ENCODE peak calls at places on chromosome 10, in five cellular contexts. One of them, this sample, is unnamed.
A peak's percentile ranks its signal among the peaks of the same experiment; 100 is the strongest.

GRCh38 chr10:86706977-86707376 is 38.7 kb downstream of the LDB3 start:
- DNase-seq in activated T-cell treated with anti-CD3 and anti-CD28 coated beads, Interleukin-2, amount 50 U/mL, for 72 hours: no peak
- DNase-seq in bronchial epithelial cell: no peak
- DNase-seq in T-cell: no peak
- DNase-seq in BJ: no peak
- DNase-seq in this sample: no peak

GRCh38 chr10:43622022-43622421 is 15.8 kb downstream of the ZNF485 start:
- DNase-seq in T-cell: no peak
- DNase-seq in bronchial epithelial cell: no peak
- DNase-seq in BJ: no peak
- DNase-seq in activated T-cell treated with anti-CD3 and anti-CD28 coated beads, Interleukin-2, amount 50 U/mL, for 72 hours: no peak
- DNase-seq in this sample: no peak

GRCh38 chr10:57094083-57094482 is 733.0 kb upstream of the ZWINT start:
- DNase-seq in T-cell: no peak
- DNase-seq in activated T-cell treated with anti-CD3 and anti-CD28 coated beads, Interleukin-2, amount 50 U/mL, for 72 hours: no peak
- DNase-seq in bronchial epithelial cell: no peak
- DNase-seq in BJ: no peak
- DNase-seq in this sample: no peak

GRCh38 chr10:16995867-16996529 is 133.6 kb downstream of the CUBN start:
- DNase-seq in activated T-cell treated with anti-CD3 and anti-CD28 coated beads, Interleukin-2, amount 50 U/mL, for 72 hours: no peak
- DNase-seq in bronchial epithelial cell: no peak
- DNase-seq in T-cell: peak; percentile 32
- DNase-seq in BJ: no peak
- DNase-seq in this sample: no peak

GRCh38 chr10:66747451-66747850 is 178.4 kb upstream of the LRRTM3 start:
- DNase-seq in T-cell: no peak
- DNase-seq in activated T-cell treated with anti-CD3 and anti-CD28 coated beads, Interleukin-2, amount 50 U/mL, for 72 hours: no peak
- DNase-seq in bronchial epithelial cell: peak; percentile 57
- DNase-seq in BJ: peak; percentile 75
- DNase-seq in this sample: peak; percentile 38

GRCh38 chr10:99828464-99828863 is 46.0 kb downstream of the ABCC2 start:
- DNase-seq in BJ: no peak
- DNase-seq in T-cell: no peak
- DNase-seq in activated T-cell treated with anti-CD3 and anti-CD28 coated beads, Interleukin-2, amount 50 U/mL, for 72 hours: no peak
- DNase-seq in bronchial epithelial cell: no peak
- DNase-seq in this sample: no peak

GRCh38 chr10:25028711-25029110 is 12.3 kb downstream of the THNSL1 start:
- DNase-seq in BJ: no peak
- DNase-seq in activated T-cell treated with anti-CD3 and anti-CD28 coated beads, Interleukin-2, amount 50 U/mL, for 72 hours: no peak
- DNase-seq in bronchial epithelial cell: peak; percentile 40
- DNase-seq in T-cell: no peak
- DNase-seq in this sample: no peak

GRCh38 chr10:51918921-51919325 is 219.5 kb upstream of the CSTF2T start:
- DNase-seq in activated T-cell treated with anti-CD3 and anti-CD28 coated beads, Interleukin-2, amount 50 U/mL, for 72 hours: no peak
- DNase-seq in bronchial epithelial cell: no peak
- DNase-seq in T-cell: no peak
- DNase-seq in BJ: no peak
- DNase-seq in this sample: no peak

GRCh38 chr10:7513455-7513854 is 102.6 kb upstream of the SFMBT2 start:
- DNase-seq in activated T-cell treated with anti-CD3 and anti-CD28 coated beads, Interleukin-2, amount 50 U/mL, for 72 hours: no peak
- DNase-seq in bronchial epithelial cell: no peak
- DNase-seq in BJ: no peak
- DNase-seq in T-cell: no peak
- DNase-seq in this sample: no peak

GRCh38 chr10:78433063-78433717 is 399.5 kb downstream of the RPS24 start:
- DNase-seq in BJ: no peak
- DNase-seq in activated T-cell treated with anti-CD3 and anti-CD28 coated beads, Interleukin-2, amount 50 U/mL, for 72 hours: no peak
- DNase-seq in T-cell: no peak
- DNase-seq in bronchial epithelial cell: no peak
- DNase-seq in this sample: no peak

GRCh38 chr10:4663162-4663992 is 162.6 kb upstream of the AKR1E2 start:
- DNase-seq in activated T-cell treated with anti-CD3 and anti-CD28 coated beads, Interleukin-2, amount 50 U/mL, for 72 hours: peak; percentile 38
- DNase-seq in bronchial epithelial cell: peak; percentile 100
- DNase-seq in T-cell: no peak
- DNase-seq in BJ: peak; percentile 96
- DNase-seq in this sample: peak; percentile 98

GRCh38 chr10:114246679-114247305 is 7.7 kb downstream of the VWA2 start:
- DNase-seq in activated T-cell treated with anti-CD3 and anti-CD28 coated beads, Interleukin-2, amount 50 U/mL, for 72 hours: no peak
- DNase-seq in T-cell: no peak
- DNase-seq in BJ: no peak
- DNase-seq in bronchial epithelial cell: peak; percentile 91
- DNase-seq in this sample: no peak

GRCh38 chr10:103560886-103561285 is 67.4 kb downstream of the NEURL1 start:
- DNase-seq in T-cell: no peak
- DNase-seq in BJ: no peak
- DNase-seq in activated T-cell treated with anti-CD3 and anti-CD28 coated beads, Interleukin-2, amount 50 U/mL, for 72 hours: no peak
- DNase-seq in bronchial epithelial cell: no peak
- DNase-seq in this sample: no peak

GRCh38 chr10:18294633-18295032 is 154.4 kb downstream of the CACNB2 start:
- DNase-seq in activated T-cell treated with anti-CD3 and anti-CD28 coated beads, Interleukin-2, amount 50 U/mL, for 72 hours: no peak
- DNase-seq in BJ: no peak
- DNase-seq in T-cell: no peak
- DNase-seq in bronchial epithelial cell: no peak
- DNase-seq in this sample: no peak

GRCh38 chr10:77474939-77475338 is 162.7 kb downstream of the KCNMA1 start:
- DNase-seq in BJ: no peak
- DNase-seq in T-cell: no peak
- DNase-seq in bronchial epithelial cell: no peak
- DNase-seq in activated T-cell treated with anti-CD3 and anti-CD28 coated beads, Interleukin-2, amount 50 U/mL, for 72 hours: no peak
- DNase-seq in this sample: no peak

GRCh38 chr10:91462423-91462822 is 52.3 kb downstream of the HECTD2 start:
- DNase-seq in BJ: peak; percentile 4
- DNase-seq in bronchial epithelial cell: no peak
- DNase-seq in activated T-cell treated with anti-CD3 and anti-CD28 coated beads, Interleukin-2, amount 50 U/mL, for 72 hours: no peak
- DNase-seq in T-cell: no peak
- DNase-seq in this sample: no peak

GRCh38 chr10:86979977-86980448 is 11.7 kb downstream of the ADIRF start:
- DNase-seq in bronchial epithelial cell: no peak
- DNase-seq in T-cell: no peak
- DNase-seq in BJ: no peak
- DNase-seq in activated T-cell treated with anti-CD3 and anti-CD28 coated beads, Interleukin-2, amount 50 U/mL, for 72 hours: no peak
- DNase-seq in this sample: no peak

GRCh38 chr10:132748545-132749427 is 37.2 kb downstream of the NKX6-2 start:
- DNase-seq in activated T-cell treated with anti-CD3 and anti-CD28 coated beads, Interleukin-2, amount 50 U/mL, for 72 hours: no peak
- DNase-seq in BJ: no peak
- DNase-seq in bronchial epithelial cell: no peak
- DNase-seq in T-cell: no peak
- DNase-seq in this sample: no peak

GRCh38 chr10:110659558-110659957 is 15.4 kb downstream of the RBM20 start:
- DNase-seq in activated T-cell treated with anti-CD3 and anti-CD28 coated beads, Interleukin-2, amount 50 U/mL, for 72 hours: no peak
- DNase-seq in BJ: no peak
- DNase-seq in bronchial epithelial cell: no peak
- DNase-seq in T-cell: no peak
- DNase-seq in this sample: no peak

GRCh38 chr10:126387931-126388911 is at the start of gene ADAM12:
- DNase-seq in bronchial epithelial cell: peak; percentile 18
- DNase-seq in activated T-cell treated with anti-CD3 and anti-CD28 coated beads, Interleukin-2, amount 50 U/mL, for 72 hours: peak; percentile 30
- DNase-seq in T-cell: peak; percentile 7
- DNase-seq in BJ: no peak
- DNase-seq in this sample: no peak

GRCh38 chr10:22850541-22850940 is 77.3 kb upstream of the ARMC3 start:
- DNase-seq in bronchial epithelial cell: no peak
- DNase-seq in activated T-cell treated with anti-CD3 and anti-CD28 coated beads, Interleukin-2, amount 50 U/mL, for 72 hours: no peak
- DNase-seq in BJ: no peak
- DNase-seq in T-cell: no peak
- DNase-seq in this sample: no peak

GRCh38 chr10:3897156-3897555 is 112.1 kb upstream of the KLF6 start:
- DNase-seq in bronchial epithelial cell: peak; percentile 73
- DNase-seq in BJ: no peak
- DNase-seq in activated T-cell treated with anti-CD3 and anti-CD28 coated beads, Interleukin-2, amount 50 U/mL, for 72 hours: no peak
- DNase-seq in T-cell: no peak
- DNase-seq in this sample: no peak

GRCh38 chr10:49164587-49165188 is 23.5 kb downstream of the TMEM273 start:
- DNase-seq in activated T-cell treated with anti-CD3 and anti-CD28 coated beads, Interleukin-2, amount 50 U/mL, for 72 hours: peak; percentile 59
- DNase-seq in BJ: no peak
- DNase-seq in T-cell: peak; percentile 8
- DNase-seq in bronchial epithelial cell: peak; percentile 21
- DNase-seq in this sample: no peak

GRCh38 chr10:23338886-23339285 is 5.7 kb downstream of the C10orf67 start:
- DNase-seq in activated T-cell treated with anti-CD3 and anti-CD28 coated beads, Interleukin-2, amount 50 U/mL, for 72 hours: no peak
- DNase-seq in T-cell: no peak
- DNase-seq in bronchial epithelial cell: peak; percentile 27
- DNase-seq in BJ: no peak
- DNase-seq in this sample: no peak

GRCh38 chr10:34966440-34966839 is 123.7 kb downstream of the CUL2 start:
- DNase-seq in activated T-cell treated with anti-CD3 and anti-CD28 coated beads, Interleukin-2, amount 50 U/mL, for 72 hours: no peak
- DNase-seq in BJ: no peak
- DNase-seq in T-cell: no peak
- DNase-seq in bronchial epithelial cell: peak; percentile 26
- DNase-seq in this sample: peak; percentile 13

GRCh38 chr10:5284311-5285057 is 80.3 kb upstream of the UCN3 start:
- DNase-seq in T-cell: no peak
- DNase-seq in bronchial epithelial cell: peak; percentile 85
- DNase-seq in activated T-cell treated with anti-CD3 and anti-CD28 coated beads, Interleukin-2, amount 50 U/mL, for 72 hours: no peak
- DNase-seq in BJ: no peak
- DNase-seq in this sample: no peak

GRCh38 chr10:116838143-116838725 is 11.1 kb upstream of the ENO4 start:
- DNase-seq in BJ: no peak
- DNase-seq in activated T-cell treated with anti-CD3 and anti-CD28 coated beads, Interleukin-2, amount 50 U/mL, for 72 hours: no peak
- DNase-seq in bronchial epithelial cell: no peak
- DNase-seq in T-cell: no peak
- DNase-seq in this sample: no peak

GRCh38 chr10:11140963-11141362 is 123.3 kb downstream of the CELF2 start:
- DNase-seq in BJ: no peak
- DNase-seq in activated T-cell treated with anti-CD3 and anti-CD28 coated beads, Interleukin-2, amount 50 U/mL, for 72 hours: no peak
- DNase-seq in T-cell: no peak
- DNase-seq in bronchial epithelial cell: no peak
- DNase-seq in this sample: no peak

GRCh38 chr10:83932245-83932644 is 207.1 kb upstream of the GHITM start:
- DNase-seq in T-cell: no peak
- DNase-seq in bronchial epithelial cell: no peak
- DNase-seq in activated T-cell treated with anti-CD3 and anti-CD28 coated beads, Interleukin-2, amount 50 U/mL, for 72 hours: no peak
- DNase-seq in BJ: no peak
- DNase-seq in this sample: no peak

GRCh38 chr10:103180491-103180890 is 12.6 kb downstream of the NT5C2 start:
- DNase-seq in T-cell: no peak
- DNase-seq in BJ: no peak
- DNase-seq in activated T-cell treated with anti-CD3 and anti-CD28 coated beads, Interleukin-2, amount 50 U/mL, for 72 hours: no peak
- DNase-seq in bronchial epithelial cell: no peak
- DNase-seq in this sample: no peak

GRCh38 chr10:108970016-108970415 is 953.3 kb downstream of the XPNPEP1 start:
- DNase-seq in T-cell: no peak
- DNase-seq in bronchial epithelial cell: no peak
- DNase-seq in activated T-cell treated with anti-CD3 and anti-CD28 coated beads, Interleukin-2, amount 50 U/mL, for 72 hours: no peak
- DNase-seq in BJ: no peak
- DNase-seq in this sample: no peak

GRCh38 chr10:120415709-120416330 is 41.2 kb upstream of the PLPP4 start:
- DNase-seq in BJ: peak; percentile 64
- DNase-seq in bronchial epithelial cell: peak; percentile 71
- DNase-seq in T-cell: no peak
- DNase-seq in activated T-cell treated with anti-CD3 and anti-CD28 coated beads, Interleukin-2, amount 50 U/mL, for 72 hours: no peak
- DNase-seq in this sample: peak; percentile 79

GRCh38 chr10:26445411-26446031 is 7.4 kb downstream of the APBB1IP start:
- DNase-seq in T-cell: no peak
- DNase-seq in activated T-cell treated with anti-CD3 and anti-CD28 coated beads, Interleukin-2, amount 50 U/mL, for 72 hours: no peak
- DNase-seq in BJ: peak; percentile 62
- DNase-seq in bronchial epithelial cell: no peak
- DNase-seq in this sample: peak; percentile 60

GRCh38 chr10:34137955-34138354 is 677.1 kb downstream of the PARD3 start:
- DNase-seq in T-cell: no peak
- DNase-seq in activated T-cell treated with anti-CD3 and anti-CD28 coated beads, Interleukin-2, amount 50 U/mL, for 72 hours: no peak
- DNase-seq in BJ: peak; percentile 75
- DNase-seq in bronchial epithelial cell: no peak
- DNase-seq in this sample: peak; percentile 81

GRCh38 chr10:82234173-82234572 is 359.2 kb downstream of the NRG3 start:
- DNase-seq in T-cell: no peak
- DNase-seq in bronchial epithelial cell: no peak
- DNase-seq in activated T-cell treated with anti-CD3 and anti-CD28 coated beads, Interleukin-2, amount 50 U/mL, for 72 hours: no peak
- DNase-seq in BJ: no peak
- DNase-seq in this sample: no peak

GRCh38 chr10:81708946-81709345 is 166.0 kb upstream of the NRG3 start:
- DNase-seq in activated T-cell treated with anti-CD3 and anti-CD28 coated beads, Interleukin-2, amount 50 U/mL, for 72 hours: no peak
- DNase-seq in T-cell: no peak
- DNase-seq in bronchial epithelial cell: no peak
- DNase-seq in BJ: no peak
- DNase-seq in this sample: no peak

This sample was measured in AG09309.